ENCODE peak calls at places on chromosomes 6 and 20, in seven cellular contexts. F, V, X, I, P, G and S are unnamed samples.

GRCh38 chr20:61178431-61179080 is 73.5 kb upstream of the CDH4 start:
- DNase-seq in V (no peak), F (no peak), I (no peak), P (no peak), G (no peak), X (no peak), S (no peak)

GRCh38 chr6:170483413-170483812 is 69.7 kb downstream of the PSMB1 start:
- DNase-seq in G (no peak), X (no peak), I (no peak), P (no peak), F (no peak), V (no peak), S (no peak)

GRCh38 chr6:25181923-25182322 is 97.3 kb upstream of the CARMIL1 start:
- DNase-seq in P (no peak), G (peak), F (no peak), V (no peak), I (no peak), X (no peak), S (no peak)

GRCh38 chr6:169863149-169863525 is 111.7 kb downstream of the ERMARD start:
- DNase-seq in X (no peak), F (no peak), I (no peak), V (no peak), P (peak), G (no peak), S (no peak)

GRCh38 chr6:25017932-25018581 is 82.3 kb upstream of the RIPOR2 start:
- DNase-seq in V (peak), I (peak), X (peak), G (peak), P (no peak), F (peak), S (peak)

GRCh38 chr6:42692151-42692911 is 30.1 kb downstream of the PRPH2 start:
- DNase-seq in I (no peak), P (no peak), G (peak), X (no peak), F (no peak), V (peak), S (peak)

GRCh38 chr6:16723833-16724232 is 37.4 kb downstream of the ATXN1 start:
- DNase-seq in X (peak), V (peak), F (no peak), G (peak), I (peak), P (no peak), S (no peak)

GRCh38 chr6:121651420-121651819 is 216.0 kb downstream of the GJA1 start:
- DNase-seq in P (no peak), X (no peak), I (peak), G (no peak), F (no peak), V (no peak), S (no peak)

GRCh38 chr6:147063469-147064031 is 140.7 kb upstream of the STXBP5 start:
- DNase-seq in V (peak), X (no peak), I (no peak), G (no peak), P (no peak), F (no peak), S (no peak)

GRCh38 chr6:41072836-41073202 is at the start of gene NFYA:
- DNase-seq in G (no peak), F (no peak), X (no peak), P (peak), V (no peak), I (no peak), S (peak)

GRCh38 chr20:41175727-41176330 is 38.5 kb downstream of the PLCG1 start:
- DNase-seq in I (no peak), F (peak), P (peak), G (no peak), V (no peak), X (no peak), S (no peak)

GRCh38 chr6:142008016-142008735 is 124.5 kb upstream of the GJE1 start:
- DNase-seq in I (no peak), V (peak), P (no peak), F (no peak), X (no peak), G (no peak), S (no peak)

GRCh38 chr20:36391456-36391855 is 85.3 kb downstream of the DLGAP4 start:
- DNase-seq in P (no peak), G (peak), F (no peak), V (no peak), I (no peak), X (no peak), S (no peak)

GRCh38 chr6:15779726-15780125 is 116.9 kb upstream of the DTNBP1 start:
- DNase-seq in P (no peak), I (no peak), V (no peak), G (no peak), X (no peak), F (no peak), S (no peak)

GRCh38 chr20:46004813-46005505 is 3.7 kb upstream of the MMP9 start:
- DNase-seq in V (no peak), I (peak), G (peak), P (no peak), F (no peak), X (peak), S (no peak)

GRCh38 chr20:44959082-44959895 is 908 bp downstream of the TOMM34 start:
- DNase-seq in G (peak), F (peak), V (no peak), X (peak), P (no peak), I (peak), S (peak)

GRCh38 chr6:63066053-63066704 is 145.1 kb upstream of the FKBP1C start:
- DNase-seq in V (peak), G (no peak), I (peak), P (no peak), F (no peak), X (no peak), S (no peak)

GRCh38 chr6:135179920-135180457 is 1.1 kb upstream of the MYB start:
- DNase-seq in G (no peak), V (no peak), F (no peak), X (no peak), I (no peak), P (no peak), S (no peak)

GRCh38 chr6:117317261-117317660 is 51.9 kb downstream of the VGLL2 start:
- DNase-seq in V (peak), F (no peak), X (no peak), P (no peak), G (no peak), I (peak), S (no peak)

GRCh38 chr20:49167811-49168507 is 20.2 kb downstream of the STAU1 start:
- DNase-seq in I (no peak), V (no peak), P (no peak), G (no peak), X (no peak), F (no peak), S (no peak)

GRCh38 chr6:3912366-3913076 is 63.3 kb downstream of the FAM50B start:
- DNase-seq in I (no peak), P (no peak), F (no peak), X (no peak), V (no peak), G (no peak), S (no peak)

GRCh38 chr6:398558-399078 is 7.1 kb downstream of the IRF4 start:
- DNase-seq in F (no peak), G (no peak), I (no peak), P (no peak), X (no peak), V (no peak), S (no peak)
- TF ChIP-seq POLR2A in F (no peak), G (no peak), I (no peak), P (no peak), X (no peak), V (no peak), S (no peak)

DNA sequence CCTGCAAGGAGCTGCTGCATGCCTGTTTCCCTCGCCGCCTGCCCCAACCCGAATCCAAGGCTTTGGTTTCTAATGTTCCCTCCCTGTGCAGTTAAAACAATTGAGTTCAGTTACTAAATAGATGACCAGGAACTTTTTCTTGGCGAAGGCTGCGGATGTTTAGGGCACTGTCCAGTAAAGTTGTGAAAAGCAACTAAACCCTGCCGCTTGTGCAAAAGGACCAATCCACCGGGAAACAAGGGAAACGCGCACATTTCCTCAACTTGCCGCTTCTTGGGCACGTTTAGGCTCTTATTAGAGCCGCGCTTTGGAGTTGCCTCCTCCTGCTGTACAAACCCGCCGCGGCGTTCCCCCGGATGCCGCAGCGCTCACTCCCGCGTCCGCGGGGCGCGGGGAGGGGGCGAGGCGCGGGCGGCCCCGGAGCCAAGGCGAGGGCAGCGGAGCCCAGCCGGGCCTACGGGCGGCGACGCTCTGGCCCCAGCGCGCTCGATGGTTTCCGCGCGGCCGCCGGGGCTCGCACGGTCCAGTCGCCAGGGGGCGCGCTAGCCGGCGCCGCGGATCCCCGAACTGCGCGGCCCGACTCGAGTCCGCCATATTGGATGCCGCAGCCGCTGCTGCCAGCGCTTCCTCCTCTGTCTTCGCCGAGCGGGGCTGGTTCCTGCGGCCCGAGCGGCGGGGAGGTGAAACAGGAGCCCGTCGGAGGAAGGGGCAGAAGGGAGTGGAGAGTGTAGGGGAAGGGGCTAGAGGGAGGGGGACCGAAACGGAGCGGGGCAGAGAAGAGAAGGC is at the start of gene SCAF8:
- DNase-seq in V (peak), P (peak), X (peak), F (peak), I (peak), G (peak), S (peak)
- TF ChIP-seq POLR2A in V (peak), P (no peak), X (peak), F (peak), I (peak), G (peak), S (peak)

GRCh38 chr6:144659735-144660246 is 374.7 kb downstream of the UTRN start:
- DNase-seq in V (no peak), F (no peak), G (no peak), P (no peak), I (no peak), X (no peak), S (no peak)

GRCh38 chr6:144659202-144659731 is 374.1 kb downstream of the UTRN start:
- DNase-seq in F (peak), I (peak), V (no peak), G (peak), X (peak), P (no peak), S (no peak)

GRCh38 chr6:144661101-144661806 is 376.1 kb downstream of the UTRN start:
- DNase-seq in I (no peak), P (no peak), F (no peak), V (no peak), X (no peak), G (no peak), S (no peak)

GRCh38 chr6:144662812-144663211 is 377.7 kb downstream of the UTRN start:
- DNase-seq in G (no peak), V (no peak), X (no peak), P (no peak), F (no peak), I (no peak), S (no peak)

DNA sequence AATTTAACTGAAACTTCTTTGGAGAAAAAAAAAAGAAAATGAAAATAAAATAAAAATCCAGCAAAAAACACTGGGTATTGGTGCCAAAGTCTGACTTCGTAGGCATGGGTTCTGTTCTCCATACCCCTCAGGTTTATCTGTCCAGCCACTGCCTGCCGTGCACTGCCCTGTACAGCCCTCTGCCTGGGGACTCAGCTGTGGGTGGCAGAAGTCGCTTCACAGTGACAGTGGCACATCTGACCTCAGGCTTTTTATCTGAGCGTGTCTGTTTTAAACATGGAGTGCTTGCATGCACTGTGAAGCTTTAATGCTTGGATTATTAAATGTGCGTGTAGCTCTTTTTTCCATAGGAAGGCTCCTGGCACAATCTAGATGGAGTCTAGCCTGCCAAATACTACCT is 375.4 kb downstream of the UTRN start:
- DNase-seq in V (no peak), X (no peak), G (no peak), P (no peak), I (no peak), F (no peak), S (no peak)
- TF ChIP-seq POLR2A in V (no peak), X (no peak), G (no peak), P (no peak), I (no peak), F (no peak), S (no peak)

GRCh38 chr6:37049735-37049989 is 44.2 kb downstream of the FGD2 start:
- DNase-seq in X (no peak), P (no peak), G (no peak), I (no peak), F (no peak), V (no peak), S (no peak)

GRCh38 chr6:37049990-37050853 is 44.8 kb downstream of the FGD2 start:
- DNase-seq in V (no peak), G (peak), P (no peak), I (peak), F (no peak), X (peak), S (peak)

GRCh38 chr6:37050854-37051137 is 45.3 kb downstream of the FGD2 start:
- DNase-seq in I (no peak), P (no peak), G (no peak), X (no peak), V (no peak), F (no peak), S (no peak)

GRCh38 chr6:37052027-37052628 is 46.7 kb downstream of the FGD2 start:
- DNase-seq in V (no peak), X (no peak), F (no peak), I (no peak), G (no peak), P (no peak), S (peak)

GRCh38 chr6:37051138-37052026 is 45.9 kb downstream of the FGD2 start:
- DNase-seq in G (peak), F (peak), I (peak), X (peak), V (peak), P (peak), S (peak)
- TF ChIP-seq POLR2A in G (no peak), F (no peak), I (no peak), X (no peak), V (no peak), P (no peak), S (peak)

GRCh38 chr6:132084811-132085509 is 133.8 kb upstream of the CCN2 start:
- DNase-seq in F (no peak), G (no peak), P (no peak), I (no peak), X (no peak), V (no peak), S (no peak)
- TF ChIP-seq POLR2A in F (no peak), G (no peak), P (no peak), I (no peak), X (no peak), V (no peak), S (no peak)

DNA sequence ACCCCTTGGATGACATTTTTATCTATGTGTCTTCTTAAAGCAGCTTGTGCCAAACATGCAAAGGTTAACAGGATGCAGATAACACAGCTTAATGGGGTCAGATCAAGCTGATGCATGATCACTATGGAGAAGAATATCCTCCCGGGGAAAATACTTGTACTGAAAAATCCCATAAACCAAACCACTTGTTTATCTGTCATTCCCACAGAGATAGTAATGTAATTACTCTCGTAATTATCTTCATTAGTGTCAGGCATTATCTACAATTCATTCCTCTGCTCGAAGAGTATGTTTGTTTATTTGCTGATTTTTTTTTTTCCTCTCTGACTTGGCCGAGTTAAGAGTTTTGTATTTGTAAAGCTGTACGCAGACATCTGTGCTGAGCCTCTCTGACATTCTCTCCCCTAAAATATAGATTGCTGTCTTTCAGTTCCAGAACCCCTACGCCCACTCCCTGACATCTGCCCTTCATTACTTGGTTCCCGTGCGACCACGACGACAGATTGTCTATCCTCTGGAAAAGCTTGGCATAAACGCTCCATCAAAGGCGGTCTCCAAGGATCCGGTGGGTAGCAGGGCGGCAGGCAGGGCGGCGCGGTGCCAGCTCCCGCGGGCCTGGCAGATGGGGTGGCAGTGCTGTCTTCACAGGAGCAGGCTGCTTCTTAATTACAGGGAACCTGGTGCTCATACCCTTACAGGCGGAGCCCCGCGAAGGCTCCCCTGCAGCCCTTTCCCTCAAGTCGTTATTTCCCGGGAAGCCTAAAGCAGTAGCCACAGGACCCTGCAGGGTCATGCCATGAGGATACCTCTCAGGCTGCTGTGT is 147.2 kb downstream of the CFAP61 start:
- DNase-seq in I (no peak), P (no peak), V (no peak), G (no peak), X (no peak), F (no peak), S (no peak)
- TF ChIP-seq POLR2A in I (no peak), P (no peak), V (no peak), G (no peak), X (no peak), F (no peak), S (no peak)